ENCODE peak calls at places on chromosome 1, in five cellular contexts. P, K, N, H and T are unnamed samples.

GRCh38 chr1:82848043-82848442 is 1047.3 kb downstream of the ADGRL2 start:
- DNase-seq in K (no peak), P (peak), N (no peak), H (no peak), T (no peak)

GRCh38 chr1:16127676-16128337 is 28.1 kb downstream of the EPHA2 start:
- DNase-seq in H (no peak), N (no peak), P (no peak), K (no peak), T (peak)

GRCh38 chr1:35223109-35223630 is 30.2 kb upstream of the SFPQ start:
- DNase-seq in N (no peak), K (no peak), P (no peak), H (no peak), T (no peak)

GRCh38 chr1:36856126-36856525 is 178.2 kb downstream of the GRIK3 start:
- DNase-seq in P (no peak), N (no peak), K (no peak), H (no peak), T (no peak)

GRCh38 chr1:52239708-52240001 is 97.8 kb downstream of the ZFYVE9 start:
- DNase-seq in N (no peak), K (no peak), H (no peak), P (no peak), T (no peak)

GRCh38 chr1:26189331-26189730 is 1.1 kb upstream of the CATSPER4 start:
- DNase-seq in N (no peak), P (no peak), H (no peak), K (no peak), T (no peak)

GRCh38 chr1:99305626-99306025 is 41.3 kb downstream of the PLPPR4 start:
- DNase-seq in H (no peak), P (no peak), K (no peak), N (no peak), T (no peak)

GRCh38 chr1:11042995-11043874 is 3.8 kb downstream of the MASP2 start:
- DNase-seq in P (no peak), N (no peak), K (no peak), H (peak), T (no peak)

GRCh38 chr1:3050603-3051002 is 18.4 kb upstream of the PRDM16 start:
- DNase-seq in P (no peak), K (no peak), N (no peak), H (peak), T (no peak)

GRCh38 chr1:239539856-239540255 is 153.5 kb downstream of the CHRM3 start:
- DNase-seq in K (no peak), H (no peak), P (no peak), N (no peak), T (no peak)